ENCODE peak calls at places on chromosomes 11 and 22, in seven cellular contexts. One of them, this sample, is unnamed.

GRCh38 chr11:8777907-8778767 is 95.5 kb downstream of the RPL27A start:
- DNase-seq in WTC11: no peak
- DNase-seq in AG10803: peak; percentile 80
- DNase-seq in AG09309: no peak
- DNase-seq in substantia nigra: no peak
- DNase-seq in IMR-90: peak; percentile 71
- DNase-seq in fibroblast of the conjunctiva: peak; percentile 65
- DNase-seq in this sample: no peak

GRCh38 chr11:43489869-43490465 is 131.2 kb downstream of the TTC17 start:
- DNase-seq in AG09309: no peak
- DNase-seq in WTC11: no peak
- DNase-seq in AG10803: no peak
- DNase-seq in substantia nigra: no peak
- DNase-seq in fibroblast of the conjunctiva: no peak
- DNase-seq in IMR-90: no peak
- DNase-seq in this sample: no peak

GRCh38 chr11:6320411-6321207 is at the start of gene CAVIN3:
- DNase-seq in substantia nigra: no peak
- DNase-seq in IMR-90: peak; percentile 85
- DNase-seq in fibroblast of the conjunctiva: peak; percentile 78
- DNase-seq in AG10803: peak; percentile 83
- DNase-seq in AG09309: no peak
- DNase-seq in WTC11: peak; percentile 71
- DNase-seq in this sample: peak; percentile 67

GRCh38 chr11:12066056-12066798 is 44.2 kb upstream of the MICAL2 start:
- DNase-seq in fibroblast of the conjunctiva: no peak
- DNase-seq in IMR-90: peak; percentile 98
- DNase-seq in WTC11: no peak
- DNase-seq in substantia nigra: no peak
- DNase-seq in AG09309: peak; percentile 91
- DNase-seq in AG10803: peak; percentile 96
- DNase-seq in this sample: no peak

GRCh38 chr11:19670030-19670761 is 42.4 kb upstream of the NAV2 start:
- DNase-seq in IMR-90: peak; percentile 28
- DNase-seq in WTC11: no peak
- DNase-seq in substantia nigra: no peak
- DNase-seq in AG09309: no peak
- DNase-seq in fibroblast of the conjunctiva: no peak
- DNase-seq in AG10803: peak; percentile 50
- DNase-seq in this sample: peak; percentile 9

GRCh38 chr11:134049303-134049702 is 19.6 kb upstream of the JAM3 start:
- DNase-seq in substantia nigra: no peak
- DNase-seq in IMR-90: no peak
- DNase-seq in AG09309: no peak
- DNase-seq in fibroblast of the conjunctiva: no peak
- DNase-seq in WTC11: no peak
- DNase-seq in AG10803: no peak
- DNase-seq in this sample: peak; percentile 27

GRCh38 chr11:70928854-70929598 is 323.4 kb downstream of the SHANK2 start:
- DNase-seq in WTC11: no peak
- DNase-seq in fibroblast of the conjunctiva: no peak
- DNase-seq in substantia nigra: no peak
- DNase-seq in AG10803: no peak
- DNase-seq in IMR-90: no peak
- DNase-seq in AG09309: no peak
- DNase-seq in this sample: no peak

GRCh38 chr11:72668645-72669347 is 5.4 kb downstream of the PDE2A start:
- DNase-seq in AG09309: no peak
- DNase-seq in IMR-90: no peak
- DNase-seq in WTC11: no peak
- DNase-seq in AG10803: no peak
- DNase-seq in substantia nigra: no peak
- DNase-seq in fibroblast of the conjunctiva: no peak
- DNase-seq in this sample: no peak

GRCh38 chr11:106281455-106282173 is 204.2 kb downstream of the AASDHPPT start:
- DNase-seq in AG09309: peak; percentile 55
- DNase-seq in IMR-90: peak; percentile 79
- DNase-seq in WTC11: no peak
- DNase-seq in substantia nigra: no peak
- DNase-seq in AG10803: peak; percentile 90
- DNase-seq in fibroblast of the conjunctiva: peak; percentile 79
- DNase-seq in this sample: no peak

GRCh38 chr22:48366056-48366455 is 1461.6 kb downstream of the BRD1 start:
- DNase-seq in substantia nigra: no peak
- DNase-seq in IMR-90: no peak
- DNase-seq in AG09309: no peak
- DNase-seq in fibroblast of the conjunctiva: no peak
- DNase-seq in WTC11: no peak
- DNase-seq in AG10803: no peak
- DNase-seq in this sample: no peak

GRCh38 chr11:121482231-121483129 is 29.7 kb upstream of the SORL1-AS1 start:
- DNase-seq in fibroblast of the conjunctiva: no peak
- DNase-seq in IMR-90: no peak
- DNase-seq in AG10803: no peak
- DNase-seq in substantia nigra: no peak
- DNase-seq in WTC11: no peak
- DNase-seq in AG09309: no peak
- DNase-seq in this sample: peak; percentile 79

GRCh38 chr11:80383655-80384054 is 942.8 kb upstream of the TENM4 start:
- DNase-seq in substantia nigra: no peak
- DNase-seq in AG10803: no peak
- DNase-seq in WTC11: no peak
- DNase-seq in IMR-90: no peak
- DNase-seq in fibroblast of the conjunctiva: no peak
- DNase-seq in AG09309: no peak
- DNase-seq in this sample: peak; percentile 6

GRCh38 chr11:68010058-68011041 is at the start of gene ALDH3B1:
- DNase-seq in IMR-90: peak; percentile 70
- DNase-seq in substantia nigra: peak; percentile 83
- DNase-seq in AG09309: no peak
- DNase-seq in WTC11: peak; percentile 53
- DNase-seq in AG10803: peak; percentile 91
- DNase-seq in fibroblast of the conjunctiva: peak; percentile 78
- DNase-seq in this sample: no peak

GRCh38 chr11:94028436-94028835 is 7.3 kb downstream of the HEPHL1 start:
- DNase-seq in AG09309: peak; percentile 52
- DNase-seq in substantia nigra: no peak
- DNase-seq in fibroblast of the conjunctiva: peak; percentile 5
- DNase-seq in AG10803: peak; percentile 45
- DNase-seq in IMR-90: peak; percentile 81
- DNase-seq in WTC11: no peak
- DNase-seq in this sample: no peak

GRCh38 chr11:64060861-64061444 is 25.2 kb downstream of the FLRT1 start:
- DNase-seq in substantia nigra: peak; percentile 48
- DNase-seq in IMR-90: no peak
- DNase-seq in fibroblast of the conjunctiva: no peak
- DNase-seq in WTC11: peak; percentile 83
- DNase-seq in AG09309: no peak
- DNase-seq in AG10803: peak; percentile 24
- DNase-seq in this sample: peak; percentile 65

GRCh38 chr11:123063396-123064267 is 1.7 kb upstream of the HSPA8 start:
- DNase-seq in substantia nigra: peak; percentile 46
- DNase-seq in AG10803: peak; percentile 68
- DNase-seq in IMR-90: peak; percentile 59
- DNase-seq in fibroblast of the conjunctiva: peak; percentile 43
- DNase-seq in WTC11: no peak
- DNase-seq in AG09309: peak; percentile 28
- DNase-seq in this sample: peak; percentile 79

GRCh38 chr11:100340416-100341323 is 346.4 kb upstream of the ARHGAP42 start:
- DNase-seq in IMR-90: no peak
- DNase-seq in AG09309: no peak
- DNase-seq in fibroblast of the conjunctiva: no peak
- DNase-seq in AG10803: no peak
- DNase-seq in WTC11: no peak
- DNase-seq in substantia nigra: no peak
- DNase-seq in this sample: peak; percentile 54

GRCh38 chr11:79062814-79063762 is 377.7 kb downstream of the TENM4 start:
- DNase-seq in substantia nigra: no peak
- DNase-seq in AG09309: no peak
- DNase-seq in fibroblast of the conjunctiva: no peak
- DNase-seq in WTC11: peak; percentile 62
- DNase-seq in AG10803: no peak
- DNase-seq in IMR-90: peak; percentile 41
- DNase-seq in this sample: peak; percentile 45

GRCh38 chr11:87666730-87667129 is 508.5 kb downstream of the RAB38 start:
- DNase-seq in AG09309: no peak
- DNase-seq in WTC11: no peak
- DNase-seq in AG10803: no peak
- DNase-seq in IMR-90: no peak
- DNase-seq in fibroblast of the conjunctiva: no peak
- DNase-seq in substantia nigra: no peak
- DNase-seq in this sample: no peak